ENCODE peak calls at places on chromosomes 6 and 20, in five cellular contexts. One of them, this sample, is unnamed. For H3K36me3, the result is how much of the 10 kb centered on the place peaks cover.

GRCh38 chr6:118618676-118619377 is 32.6 kb downstream of the CEP85L start:
- DNase-seq in MM.1S: peak
- DNase-seq in mammary epithelial cell: peak
- DNase-seq in lower lobe of right lung: peak
- DNase-seq in GM23338: peak
- DNase-seq in this sample: peak

GRCh38 chr20:62069741-62070216 is 4.1 kb upstream of the TAF4 start:
- DNase-seq in MM.1S: no peak
- DNase-seq in lower lobe of right lung: no peak
- DNase-seq in GM23338: no peak
- DNase-seq in mammary epithelial cell: no peak
- DNase-seq in this sample: no peak

GRCh38 chr6:45388328-45388727 is 10.6 kb upstream of the SUPT3H start:
- DNase-seq in lower lobe of right lung: no peak
- DNase-seq in mammary epithelial cell: no peak
- DNase-seq in MM.1S: no peak
- DNase-seq in GM23338: peak
- DNase-seq in this sample: no peak

GRCh38 chr20:5065489-5066383 is 54.0 kb downstream of the PCNA start:
- DNase-seq in lower lobe of right lung: peak
- DNase-seq in mammary epithelial cell: peak
- DNase-seq in GM23338: no peak
- DNase-seq in MM.1S: no peak
- DNase-seq in this sample: no peak

GRCh38 chr6:111585241-111585968 is 20.3 kb downstream of the TRAF3IP2 start:
- DNase-seq in lower lobe of right lung: no peak
- DNase-seq in mammary epithelial cell: no peak
- DNase-seq in MM.1S: no peak
- DNase-seq in GM23338: no peak
- DNase-seq in this sample: no peak

GRCh38 chr6:109695468-109695867 is 4.4 kb downstream of the FIG4 start:
- DNase-seq in mammary epithelial cell: peak
- DNase-seq in lower lobe of right lung: no peak
- DNase-seq in GM23338: peak
- DNase-seq in MM.1S: peak
- DNase-seq in this sample: no peak

GRCh38 chr6:26126394-26127221 is 39.4 kb downstream of the HFE start:
- DNase-seq in GM23338: peak
- DNase-seq in MM.1S: peak
- DNase-seq in lower lobe of right lung: no peak
- DNase-seq in mammary epithelial cell: no peak
- DNase-seq in this sample: no peak

GRCh38 chr6:132020138-132020551 is 69.0 kb upstream of the CCN2 start:
- DNase-seq in MM.1S: no peak
- DNase-seq in GM23338: no peak
- DNase-seq in lower lobe of right lung: peak
- DNase-seq in mammary epithelial cell: no peak
- DNase-seq in this sample: no peak

GRCh38 chr6:20669571-20670314 is 135.5 kb downstream of the CDKAL1 start:
- DNase-seq in MM.1S: no peak
- DNase-seq in mammary epithelial cell: no peak
- DNase-seq in GM23338: no peak
- DNase-seq in lower lobe of right lung: no peak
- DNase-seq in this sample: peak

GRCh38 chr6:1481326-1481725 is 92.0 kb downstream of the FOXF2 start:
- DNase-seq in MM.1S: no peak
- DNase-seq in GM23338: no peak
- DNase-seq in lower lobe of right lung: no peak
- DNase-seq in mammary epithelial cell: peak
- DNase-seq in this sample: no peak

GRCh38 chr20:6919792-6920468 is 152.4 kb downstream of the BMP2 start:
- DNase-seq in mammary epithelial cell: no peak
- DNase-seq in lower lobe of right lung: no peak
- DNase-seq in GM23338: no peak
- DNase-seq in MM.1S: no peak
- DNase-seq in this sample: no peak

GRCh38 chr6:161168281-161168891 is 105.5 kb downstream of the AGPAT4 start:
- DNase-seq in GM23338: peak
- DNase-seq in MM.1S: no peak
- DNase-seq in mammary epithelial cell: peak
- DNase-seq in lower lobe of right lung: no peak
- DNase-seq in this sample: no peak

GRCh38 chr6:28811873-28812272 is 111.9 kb downstream of the TRIM27 start:
- DNase-seq in GM23338: peak
- DNase-seq in lower lobe of right lung: no peak
- DNase-seq in mammary epithelial cell: peak
- DNase-seq in MM.1S: no peak
- DNase-seq in this sample: no peak

GRCh38 chr6:32851025-32851424 is 2.5 kb downstream of the TAP1 start:
- DNase-seq in lower lobe of right lung: no peak
- DNase-seq in mammary epithelial cell: no peak
- DNase-seq in GM23338: no peak
- DNase-seq in MM.1S: no peak
- DNase-seq in this sample: no peak

GRCh38 chr6:20468179-20468578 is 66.1 kb upstream of the CDKAL1 start:
- DNase-seq in mammary epithelial cell: no peak
- DNase-seq in lower lobe of right lung: no peak
- DNase-seq in GM23338: no peak
- DNase-seq in MM.1S: no peak
- DNase-seq in this sample: no peak

GRCh38 chr6:5509106-5509505 is 247.8 kb downstream of the FARS2 start:
- DNase-seq in mammary epithelial cell: no peak
- DNase-seq in MM.1S: no peak
- DNase-seq in GM23338: no peak
- DNase-seq in lower lobe of right lung: no peak
- DNase-seq in this sample: no peak

GRCh38 chr6:113719056-113719455 is 138.1 kb upstream of the MARCKS start:
- DNase-seq in lower lobe of right lung: no peak
- DNase-seq in MM.1S: no peak
- DNase-seq in GM23338: no peak
- DNase-seq in mammary epithelial cell: peak
- DNase-seq in this sample: no peak

GRCh38 chr6:34129753-34130152 is 16.1 kb downstream of the GRM4 start:
- DNase-seq in GM23338: peak
- DNase-seq in lower lobe of right lung: no peak
- DNase-seq in mammary epithelial cell: no peak
- DNase-seq in MM.1S: no peak
- DNase-seq in this sample: no peak

GRCh38 chr20:4130404-4131189 is 115.2 kb upstream of the RNF24 start:
- DNase-seq in GM23338: no peak
- DNase-seq in MM.1S: no peak
- DNase-seq in lower lobe of right lung: no peak
- DNase-seq in mammary epithelial cell: peak
- DNase-seq in this sample: no peak

GRCh38 chr20:37994512-37994911 is 38.7 kb downstream of the TTI1 start:
- DNase-seq in MM.1S: no peak
- DNase-seq in lower lobe of right lung: peak
- DNase-seq in mammary epithelial cell: peak
- DNase-seq in GM23338: no peak
- DNase-seq in this sample: no peak

GRCh38 chr6:137731960-137732616 is 135.0 kb upstream of the TNFAIP3 start:
- DNase-seq in lower lobe of right lung: no peak
- DNase-seq in MM.1S: no peak
- DNase-seq in GM23338: no peak
- DNase-seq in mammary epithelial cell: peak
- DNase-seq in this sample: no peak

GRCh38 chr6:122553697-122554096 is 56.5 kb upstream of the PKIB start:
- DNase-seq in MM.1S: no peak
- DNase-seq in lower lobe of right lung: no peak
- DNase-seq in GM23338: no peak
- DNase-seq in mammary epithelial cell: no peak
- DNase-seq in this sample: no peak

GRCh38 chr6:97427648-97428047 is 144.6 kb upstream of the MMS22L start:
- DNase-seq in GM23338: no peak
- DNase-seq in lower lobe of right lung: no peak
- DNase-seq in mammary epithelial cell: no peak
- DNase-seq in MM.1S: no peak
- DNase-seq in this sample: no peak

GRCh38 chr6:30443657-30444450 is 45.5 kb upstream of the HLA-E start:
- DNase-seq in GM23338: peak
- DNase-seq in MM.1S: no peak
- DNase-seq in mammary epithelial cell: peak
- DNase-seq in lower lobe of right lung: no peak
- DNase-seq in this sample: no peak

GRCh38 chr20:9215539-9215938 is 146.7 kb downstream of the PLCB4 start:
- DNase-seq in MM.1S: no peak
- DNase-seq in lower lobe of right lung: no peak
- DNase-seq in GM23338: peak
- DNase-seq in mammary epithelial cell: no peak
- DNase-seq in this sample: no peak

GRCh38 chr20:63957690-63958441 is 1.6 kb upstream of the UCKL1 start:
- DNase-seq in mammary epithelial cell: peak
- DNase-seq in MM.1S: peak
- DNase-seq in GM23338: peak
- DNase-seq in lower lobe of right lung: no peak
- DNase-seq in this sample: no peak

GRCh38 chr20:63955846-63956663 is at the start of gene UCKL1:
- DNase-seq in mammary epithelial cell: peak
- DNase-seq in GM23338: peak
- DNase-seq in MM.1S: peak
- DNase-seq in lower lobe of right lung: peak
- DNase-seq in this sample: peak

GRCh38 chr20:63958471-63958870 is 2.3 kb upstream of the UCKL1 start:
- DNase-seq in MM.1S: no peak
- DNase-seq in mammary epithelial cell: no peak
- DNase-seq in GM23338: no peak
- DNase-seq in lower lobe of right lung: no peak
- DNase-seq in this sample: no peak

GRCh38 chr20:63956664-63957003 is 418 bp upstream of the UCKL1 start:
- DNase-seq in mammary epithelial cell: no peak
- DNase-seq in GM23338: no peak
- DNase-seq in MM.1S: no peak
- DNase-seq in lower lobe of right lung: no peak
- DNase-seq in this sample: no peak

DNA sequence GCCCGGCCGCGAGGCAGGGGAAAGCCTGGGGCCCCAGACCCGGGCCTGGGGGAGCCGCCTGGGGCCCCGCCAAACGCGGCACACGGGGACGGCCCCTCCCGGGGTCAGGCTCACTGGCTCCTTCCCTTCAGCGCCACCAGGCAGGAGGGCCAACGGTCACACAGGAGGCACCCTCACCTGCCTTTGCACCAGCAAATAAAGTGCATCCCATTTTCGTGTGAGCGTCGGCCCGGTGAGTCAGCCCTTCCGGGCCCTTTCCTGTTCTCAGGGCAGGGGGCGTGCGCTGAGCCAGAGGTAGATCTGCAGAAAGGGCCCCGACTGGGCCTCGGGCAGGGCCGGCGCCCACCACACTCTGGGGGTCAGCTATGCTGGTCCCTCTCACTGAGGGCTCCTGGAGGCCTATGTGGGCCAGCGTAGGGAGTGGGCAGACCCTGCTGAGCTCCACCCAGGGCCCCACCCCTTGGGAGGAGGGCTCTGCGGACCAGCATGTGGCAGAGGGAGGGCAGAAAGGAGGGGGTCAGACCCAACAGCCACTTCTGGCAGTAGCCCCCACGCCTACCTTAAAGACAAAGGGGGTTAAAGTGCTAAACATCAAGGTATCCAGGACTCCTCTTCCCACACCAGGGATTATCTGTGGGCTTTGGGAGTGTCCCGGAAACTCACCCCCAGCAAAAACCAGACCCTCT is 931 bp upstream of the UCKL1 start:
- DNase-seq in mammary epithelial cell: peak
- DNase-seq in MM.1S: peak
- DNase-seq in lower lobe of right lung: no peak
- DNase-seq in GM23338: peak
- DNase-seq in this sample: peak
- TF ChIP-seq CTCF in mammary epithelial cell: peak
- TF ChIP-seq CTCF in MM.1S: peak
- TF ChIP-seq CTCF in lower lobe of right lung: no peak
- TF ChIP-seq CTCF in GM23338: peak
- TF ChIP-seq CTCF in this sample: peak

GRCh38 chr6:24876496-24877465 is 59.0 kb downstream of the RIPOR2 start:
- DNase-seq in lower lobe of right lung: no peak
- DNase-seq in GM23338: peak
- DNase-seq in mammary epithelial cell: no peak
- DNase-seq in MM.1S: no peak
- DNase-seq in this sample: no peak
- H3K4me3 ChIP-seq in lower lobe of right lung: no peak
- H3K4me3 ChIP-seq in GM23338: no peak
- H3K4me3 ChIP-seq in mammary epithelial cell: no peak
- H3K4me3 ChIP-seq in MM.1S: no peak
- H3K4me3 ChIP-seq in this sample: no peak

DNA sequence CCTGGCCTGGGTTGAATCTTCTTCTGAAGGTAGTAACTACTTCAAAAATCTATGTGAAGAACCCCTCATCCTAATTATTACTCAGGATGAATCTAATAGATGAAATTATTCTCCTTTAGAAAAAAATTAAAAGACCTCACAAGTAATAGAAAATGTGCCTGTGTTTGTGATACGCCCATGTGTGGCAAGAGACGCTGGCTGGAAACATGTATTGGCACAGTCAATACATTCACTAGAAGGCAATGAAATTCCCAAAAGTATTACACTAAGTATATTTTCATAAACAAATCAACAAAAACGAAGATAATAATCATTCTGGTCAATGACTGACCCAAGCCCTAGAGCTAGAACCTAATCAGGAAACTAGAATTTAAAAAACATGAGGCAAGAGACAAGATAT is 64.0 kb downstream of the B4GALT5 start:
- DNase-seq in lower lobe of right lung: no peak
- DNase-seq in GM23338: no peak
- DNase-seq in MM.1S: no peak
- DNase-seq in mammary epithelial cell: no peak
- DNase-seq in this sample: no peak
- H3K36me3 ChIP-seq in lower lobe of right lung: half or more
- H3K36me3 ChIP-seq in GM23338: half or more
- H3K36me3 ChIP-seq in MM.1S: under half
- H3K36me3 ChIP-seq in mammary epithelial cell: under half
- H3K36me3 ChIP-seq in this sample: under half

GRCh38 chr6:148142821-148143220 is 199.8 kb upstream of the SASH1 start:
- DNase-seq in GM23338: no peak
- DNase-seq in MM.1S: no peak
- DNase-seq in lower lobe of right lung: no peak
- DNase-seq in mammary epithelial cell: no peak
- DNase-seq in this sample: no peak

GRCh38 chr6:148147431-148147830 is 195.2 kb upstream of the SASH1 start:
- DNase-seq in lower lobe of right lung: no peak
- DNase-seq in MM.1S: no peak
- DNase-seq in mammary epithelial cell: no peak
- DNase-seq in GM23338: no peak
- DNase-seq in this sample: no peak

GRCh38 chr6:148143771-148144170 is 198.9 kb upstream of the SASH1 start:
- DNase-seq in mammary epithelial cell: no peak
- DNase-seq in GM23338: no peak
- DNase-seq in lower lobe of right lung: no peak
- DNase-seq in MM.1S: no peak
- DNase-seq in this sample: no peak

GRCh38 chr6:148144917-148145521 is 197.6 kb upstream of the SASH1 start:
- DNase-seq in GM23338: peak
- DNase-seq in MM.1S: peak
- DNase-seq in mammary epithelial cell: peak
- DNase-seq in lower lobe of right lung: peak
- DNase-seq in this sample: no peak

DNA sequence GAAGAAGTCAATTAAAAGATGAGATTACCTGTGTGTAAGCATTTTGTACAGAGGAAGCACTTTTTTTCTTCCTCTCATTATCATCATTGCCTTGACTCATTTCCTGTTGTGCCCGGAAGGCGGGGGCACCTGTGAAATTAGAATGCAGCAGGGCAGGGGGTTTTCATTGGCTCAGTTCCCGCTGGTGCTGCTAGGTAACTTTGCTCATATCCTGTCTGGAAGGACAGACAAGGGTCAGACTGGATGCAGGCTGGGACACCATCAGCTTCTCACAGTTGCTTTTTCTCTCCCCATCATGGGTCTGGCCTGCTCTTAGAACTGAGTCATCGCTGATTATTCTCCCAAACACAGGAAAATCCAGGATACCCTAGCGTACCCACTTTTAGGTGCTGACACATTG is 195.9 kb upstream of the SASH1 start:
- DNase-seq in GM23338: peak
- DNase-seq in MM.1S: no peak
- DNase-seq in lower lobe of right lung: no peak
- DNase-seq in mammary epithelial cell: peak
- DNase-seq in this sample: no peak
- TF ChIP-seq CTCF in GM23338: no peak
- TF ChIP-seq CTCF in MM.1S: no peak
- TF ChIP-seq CTCF in lower lobe of right lung: no peak
- TF ChIP-seq CTCF in mammary epithelial cell: no peak
- TF ChIP-seq CTCF in this sample: no peak